ENCODE peak calls at places on chromosomes 1 and 21, in seven cellular contexts. H is colonic mucosa; D is activated naive CD4-positive, alpha-beta T cell treated with anti-CD3 and anti-CD28 coated beads, Interleukin-2, amount 50 U/mL, for 72 hours; V is fibroblast of pulmonary artery; W is cardiac septum; R is stimulated activated CD8-positive, alpha-beta memory T cell treated with anti-CD3 and anti-CD28 coated beads, Interleukin-4, amount 100 ng/mL, for 48 hours; L is fibroblast of mammary gland. I is an unnamed sample.
A peak's percentile ranks its signal among the peaks of the same experiment; 100 is the strongest.

GRCh38 chr21:25733859-25734653 is 648 bp downstream of the ATP5PF start:
- DNase-seq in H (peak; percentile 38), D (peak; percentile 66), V (peak; percentile 31), W (peak; percentile 77), R (peak; percentile 57), L (peak; percentile 48), I (no peak)

GRCh38 chr1:152870831-152871730 is 7.0 kb upstream of the SMCP start:
- DNase-seq in H (no peak), D (no peak), V (peak; percentile 10), W (no peak), R (no peak), L (peak; percentile 42), I (no peak)

GRCh38 chr1:36099681-36100341 is 11.1 kb downstream of the ADPRS start:
- DNase-seq in H (peak; percentile 82), D (peak; percentile 74), V (peak; percentile 80), W (peak; percentile 88), R (peak; percentile 88), L (peak; percentile 73), I (no peak)

GRCh38 chr1:43241352-43241953 is 28.3 kb upstream of the TMEM125 start:
- DNase-seq in H (no peak), D (no peak), V (peak; percentile 46), W (no peak), R (no peak), L (peak; percentile 27), I (no peak)

GRCh38 chr1:93768380-93768863 is 86.8 kb upstream of the BCAR3 start:
- DNase-seq in H (no peak), D (no peak), V (peak; percentile 35), W (no peak), R (no peak), L (no peak), I (no peak)

GRCh38 chr1:66285618-66286270 is 248.2 kb upstream of the SGIP1 start:
- DNase-seq in H (no peak), D (no peak), V (no peak), W (no peak), R (no peak), L (no peak), I (no peak)

GRCh38 chr21:42439284-42440186 is 35.8 kb downstream of the UBASH3A start:
- DNase-seq in H (no peak), D (no peak), V (no peak), W (no peak), R (peak; percentile 75), L (peak; percentile 3), I (no peak)

GRCh38 chr1:32273389-32274208 is 18.3 kb upstream of the HDAC1 start:
- DNase-seq in H (peak; percentile 77), D (peak; percentile 86), V (no peak), W (no peak), R (peak; percentile 83), L (no peak), I (no peak)

GRCh38 chr1:115189814-115190541 is 100.7 kb upstream of the TSPAN2 start:
- DNase-seq in H (no peak), D (no peak), V (peak; percentile 71), W (no peak), R (no peak), L (peak; percentile 97), I (no peak)